ENCODE peak calls at places on chromosomes 5 and 9, in seven cellular contexts. Z, I, R, S, F, A and H are unnamed samples.

GRCh38 chr9:101582593-101582992 is 12.2 kb downstream of the PPP3R2 start:
- DNase-seq in Z (no peak), I (no peak), R (no peak), S (no peak), F (no peak), A (peak; percentile 15), H (peak; percentile 12)

GRCh38 chr9:133115604-133116345 is 5.3 kb downstream of the RALGDS start:
- DNase-seq in Z (peak; percentile 24), I (no peak), R (peak; percentile 79), S (peak; percentile 41), F (no peak), A (no peak), H (no peak)

GRCh38 chr5:137822158-137822764 is 45.4 kb upstream of the MYOT start:
- DNase-seq in Z (no peak), I (peak; percentile 16), R (no peak), S (no peak), F (peak; percentile 44), A (peak; percentile 55), H (peak; percentile 56)

GRCh38 chr9:134939080-134939733 is 21.5 kb upstream of the FCN1 start:
- DNase-seq in Z (no peak), I (no peak), R (no peak), S (no peak), F (no peak), A (no peak), H (no peak)

GRCh38 chr9:99294850-99295461 is 72.9 kb downstream of the SEC61B start:
- DNase-seq in Z (no peak), I (no peak), R (no peak), S (no peak), F (no peak), A (peak; percentile 2), H (no peak)

GRCh38 chr9:121709798-121710197 is 58.4 kb downstream of the DAB2IP start:
- DNase-seq in Z (no peak), I (no peak), R (no peak), S (no peak), F (no peak), A (no peak), H (no peak)

GRCh38 chr9:98584059-98584458 is 124.7 kb downstream of the GABBR2 start:
- DNase-seq in Z (no peak), I (no peak), R (no peak), S (no peak), F (no peak), A (peak; percentile 10), H (no peak)

GRCh38 chr5:71937906-71938698 is 169.2 kb upstream of the MAP1B start:
- DNase-seq in Z (no peak), I (no peak), R (no peak), S (no peak), F (no peak), A (no peak), H (no peak)

GRCh38 chr9:132044176-132044880 is 35.3 kb downstream of the MED27 start:
- DNase-seq in Z (no peak), I (no peak), R (no peak), S (no peak), F (no peak), A (no peak), H (peak; percentile 35)

GRCh38 chr5:174412941-174413340 is 311.4 kb upstream of the MSX2 start:
- DNase-seq in Z (no peak), I (no peak), R (no peak), S (no peak), F (no peak), A (no peak), H (no peak)

GRCh38 chr5:65539827-65540226 is 23.1 kb downstream of the CENPK start:
- DNase-seq in Z (no peak), I (no peak), R (no peak), S (no peak), F (no peak), A (no peak), H (no peak)

GRCh38 chr5:151130922-151131891 is 26.4 kb downstream of the ANXA6 start:
- DNase-seq in Z (no peak), I (no peak), R (no peak), S (peak; percentile 56), F (peak; percentile 83), A (no peak), H (no peak)

GRCh38 chr9:71549023-71549422 is 219.3 kb downstream of the CEMIP2 start:
- DNase-seq in Z (no peak), I (no peak), R (no peak), S (no peak), F (no peak), A (no peak), H (no peak)

GRCh38 chr9:72012642-72013041 is 47.8 kb downstream of the C9orf57 start:
- DNase-seq in Z (no peak), I (no peak), R (no peak), S (no peak), F (no peak), A (no peak), H (no peak)

GRCh38 chr5:85049020-85049419 is 664.3 kb upstream of the EDIL3 start:
- DNase-seq in Z (no peak), I (peak; percentile 2), R (no peak), S (no peak), F (no peak), A (no peak), H (peak; percentile 25)

GRCh38 chr9:123426406-123426805 is 70.4 kb downstream of the CRB2 start:
- DNase-seq in Z (no peak), I (no peak), R (no peak), S (no peak), F (peak; percentile 16), A (no peak), H (no peak)

GRCh38 chr5:59756373-59757035 is 137.0 kb downstream of the PDE4D start:
- DNase-seq in Z (no peak), I (no peak), R (no peak), S (no peak), F (no peak), A (no peak), H (no peak)

GRCh38 chr9:755454-756381 is 85.8 kb upstream of the DMRT1 start:
- DNase-seq in Z (no peak), I (no peak), R (peak; percentile 58), S (no peak), F (no peak), A (peak; percentile 47), H (no peak)

GRCh38 chr9:113650207-113651131 is 186.9 kb downstream of the RGS3 start:
- DNase-seq in Z (no peak), I (no peak), R (no peak), S (no peak), F (no peak), A (peak; percentile 38), H (peak; percentile 93)

GRCh38 chr9:127865645-127866464 is 11.4 kb upstream of the ENG start:
- DNase-seq in Z (no peak), I (no peak), R (peak; percentile 40), S (no peak), F (no peak), A (no peak), H (no peak)

GRCh38 chr9:88373018-88373417 is 15.2 kb upstream of the SPIN1 start:
- DNase-seq in Z (no peak), I (no peak), R (no peak), S (no peak), F (no peak), A (no peak), H (no peak)

GRCh38 chr5:168162464-168162863 is 129.0 kb upstream of the WWC1 start:
- DNase-seq in Z (no peak), I (no peak), R (no peak), S (peak; percentile 20), F (no peak), A (no peak), H (no peak)

GRCh38 chr5:67361932-67362729 is 165.5 kb upstream of the CD180 start:
- DNase-seq in Z (no peak), I (peak; percentile 29), R (no peak), S (no peak), F (no peak), A (no peak), H (peak; percentile 45)

GRCh38 chr5:151551985-151552384 is 39.1 kb downstream of the FAT2 start:
- DNase-seq in Z (no peak), I (no peak), R (no peak), S (no peak), F (no peak), A (no peak), H (no peak)

GRCh38 chr9:131274674-131275331 is 1.5 kb downstream of the FAM78A start:
- DNase-seq in Z (no peak), I (no peak), R (peak; percentile 53), S (no peak), F (no peak), A (no peak), H (no peak)

GRCh38 chr9:124769451-124770358 is 1.4 kb downstream of the NR6A1 start:
- DNase-seq in Z (peak; percentile 40), I (no peak), R (no peak), S (peak; percentile 67), F (no peak), A (no peak), H (no peak)